ENCODE peak calls at places on chromosomes 13 and 19, in four cellular contexts. L, Q, J and G are unnamed samples.

GRCh38 chr19:20154636-20155035 is 12.4 kb upstream of the ZNF486 start:
- DNase-seq in L (no peak), Q (no peak), J (no peak), G (no peak)

GRCh38 chr13:92612892-92613291 is 613.7 kb upstream of the GPC6 start:
- DNase-seq in L (no peak), Q (no peak), J (no peak), G (no peak)

GRCh38 chr19:51031220-51031879 is 3.5 kb downstream of the KLK12 start:
- DNase-seq in L (no peak), Q (no peak), J (no peak), G (no peak)

GRCh38 chr13:26735677-26736076 is 24.9 kb downstream of the GPR12 start:
- DNase-seq in L (no peak), Q (no peak), J (no peak), G (no peak)

GRCh38 chr19:47124937-47125668 is 5.5 kb upstream of the SAE1 start:
- DNase-seq in L (peak; percentile 78), Q (no peak), J (peak; percentile 49), G (peak; percentile 30)

GRCh38 chr13:105329359-105329758 is 1206.1 kb downstream of the EFNB2 start:
- DNase-seq in L (no peak), Q (no peak), J (no peak), G (no peak)

GRCh38 chr13:112057736-112058518 is 9.0 kb upstream of the SOX1 start:
- DNase-seq in L (peak; percentile 4), Q (no peak), J (no peak), G (no peak)

GRCh38 chr19:21046489-21046888 is 26.0 kb downstream of the ZNF430 start:
- DNase-seq in L (no peak), Q (no peak), J (no peak), G (no peak)

GRCh38 chr19:47781590-47782318 is 3.3 kb downstream of the SELENOW start:
- DNase-seq in L (no peak), Q (no peak), J (no peak), G (no peak)

GRCh38 chr13:31044658-31045620 is 112.5 kb downstream of the TEX26 start:
- DNase-seq in L (no peak), Q (peak; percentile 21), J (no peak), G (no peak)

GRCh38 chr19:13883665-13884064 is 6.7 kb downstream of the NANOS3 start:
- DNase-seq in L (no peak), Q (no peak), J (no peak), G (no peak)

GRCh38 chr13:109162248-109163051 is 533.0 kb downstream of the MYO16 start:
- DNase-seq in L (no peak), Q (peak; percentile 98), J (peak; percentile 33), G (peak; percentile 57)

GRCh38 chr19:17069249-17069648 is 6.0 kb downstream of the HAUS8 start:
- DNase-seq in L (no peak), Q (no peak), J (no peak), G (no peak)

GRCh38 chr13:52665325-52665724 is 12.7 kb downstream of the SUGT1 start:
- DNase-seq in L (no peak), Q (no peak), J (no peak), G (no peak)

GRCh38 chr19:18304496-18305312 is 18.2 kb downstream of the LSM4 start:
- DNase-seq in L (peak; percentile 93), Q (no peak), J (peak; percentile 81), G (peak; percentile 89)

GRCh38 chr19:58474997-58475713 is 997 bp upstream of the ZNF446 start:
- DNase-seq in L (peak; percentile 18), Q (no peak), J (peak; percentile 36), G (peak; percentile 39)

GRCh38 chr13:96707146-96707545 is 287.1 kb downstream of the OXGR1 start:
- DNase-seq in L (no peak), Q (no peak), J (no peak), G (no peak)

GRCh38 chr19:6580313-6580712 is 10.6 kb downstream of the CD70 start:
- DNase-seq in L (peak; percentile 68), Q (no peak), J (no peak), G (no peak)

GRCh38 chr19:38210458-38210987 is 13.5 kb downstream of the DPF1 start:
- DNase-seq in L (no peak), Q (no peak), J (no peak), G (no peak)

GRCh38 chr19:45173816-45174215 is 4.2 kb downstream of the TRAPPC6A start:
- DNase-seq in L (no peak), Q (no peak), J (no peak), G (no peak)

GRCh38 chr13:22789027-22789593 is 391.7 kb upstream of the SGCG start:
- DNase-seq in L (no peak), Q (no peak), J (no peak), G (no peak)

GRCh38 chr13:113077566-113077952 is 28.0 kb upstream of the F7 start:
- DNase-seq in L (no peak), Q (no peak), J (no peak), G (no peak)

GRCh38 chr19:43773725-43774102 is 7.1 kb downstream of the KCNN4 start:
- DNase-seq in L (peak; percentile 91), Q (no peak), J (no peak), G (no peak)

GRCh38 chr13:92187378-92187989 is 789.1 kb downstream of the GPC5 start:
- DNase-seq in L (peak; percentile 28), Q (no peak), J (no peak), G (peak; percentile 15)

GRCh38 chr13:52744842-52745241 is 5.2 kb upstream of the CNMD start:
- DNase-seq in L (no peak), Q (no peak), J (no peak), G (no peak)

GRCh38 chr19:33320636-33321035 is 18.3 kb upstream of the CEBPA start:
- DNase-seq in L (no peak), Q (no peak), J (no peak), G (no peak)
- TF ChIP-seq SPI1 in L (no peak), Q (no peak), J (no peak), G (no peak)

GRCh38 chr13:84050551-84050950 is 168.3 kb upstream of the SLITRK1 start:
- DNase-seq in L (no peak), Q (no peak), J (no peak), G (no peak)
- TF ChIP-seq POLR2AphosphoS5 in L (no peak), Q (no peak), J (no peak), G (no peak)

GRCh38 chr13:29845440-29846056 is 4.9 kb downstream of the UBL3 start:
- DNase-seq in L (peak; percentile 2), Q (no peak), J (no peak), G (no peak)
- TF ChIP-seq SPI1 in L (no peak), Q (no peak), J (no peak), G (no peak)

GRCh38 chr19:4656102-4656501 is 14.0 kb downstream of the MYDGF start:
- DNase-seq in L (no peak), Q (no peak), J (no peak), G (no peak)
- TF ChIP-seq POLR2AphosphoS5 in L (no peak), Q (peak; percentile 35), J (peak; percentile 42), G (peak; percentile 21)

GRCh38 chr19:30149300-30149699 is 207.3 kb downstream of the URI1 start:
- DNase-seq in L (no peak), Q (no peak), J (no peak), G (no peak)

GRCh38 chr19:30151081-30151480 is 209.0 kb downstream of the URI1 start:
- DNase-seq in L (no peak), Q (no peak), J (no peak), G (no peak)

GRCh38 chr19:30152510-30153291 is 210.7 kb downstream of the URI1 start:
- DNase-seq in L (no peak), Q (no peak), J (no peak), G (no peak)

GRCh38 chr19:30148803-30149202 is 206.8 kb downstream of the URI1 start:
- DNase-seq in L (no peak), Q (no peak), J (no peak), G (no peak)

GRCh38 chr19:30150626-30151025 is 208.6 kb downstream of the URI1 start:
- DNase-seq in L (no peak), Q (no peak), J (no peak), G (no peak)
- TF ChIP-seq SPI1 in L (no peak), Q (no peak), J (no peak), G (no peak)

GRCh38 chr19:7926021-7926726 is at the start of gene CTXN1:
- DNase-seq in L (peak; percentile 80), Q (no peak), J (no peak), G (peak; percentile 92)

GRCh38 chr19:7928741-7929701 is 3.1 kb upstream of the CTXN1 start:
- DNase-seq in L (peak; percentile 76), Q (no peak), J (no peak), G (peak; percentile 78)

GRCh38 chr19:7928334-7928706 is 2.4 kb upstream of the CTXN1 start:
- DNase-seq in L (no peak), Q (no peak), J (no peak), G (no peak)

GRCh38 chr19:7926727-7927604 is 1.0 kb upstream of the CTXN1 start:
- DNase-seq in L (no peak), Q (no peak), J (no peak), G (no peak)

DNA sequence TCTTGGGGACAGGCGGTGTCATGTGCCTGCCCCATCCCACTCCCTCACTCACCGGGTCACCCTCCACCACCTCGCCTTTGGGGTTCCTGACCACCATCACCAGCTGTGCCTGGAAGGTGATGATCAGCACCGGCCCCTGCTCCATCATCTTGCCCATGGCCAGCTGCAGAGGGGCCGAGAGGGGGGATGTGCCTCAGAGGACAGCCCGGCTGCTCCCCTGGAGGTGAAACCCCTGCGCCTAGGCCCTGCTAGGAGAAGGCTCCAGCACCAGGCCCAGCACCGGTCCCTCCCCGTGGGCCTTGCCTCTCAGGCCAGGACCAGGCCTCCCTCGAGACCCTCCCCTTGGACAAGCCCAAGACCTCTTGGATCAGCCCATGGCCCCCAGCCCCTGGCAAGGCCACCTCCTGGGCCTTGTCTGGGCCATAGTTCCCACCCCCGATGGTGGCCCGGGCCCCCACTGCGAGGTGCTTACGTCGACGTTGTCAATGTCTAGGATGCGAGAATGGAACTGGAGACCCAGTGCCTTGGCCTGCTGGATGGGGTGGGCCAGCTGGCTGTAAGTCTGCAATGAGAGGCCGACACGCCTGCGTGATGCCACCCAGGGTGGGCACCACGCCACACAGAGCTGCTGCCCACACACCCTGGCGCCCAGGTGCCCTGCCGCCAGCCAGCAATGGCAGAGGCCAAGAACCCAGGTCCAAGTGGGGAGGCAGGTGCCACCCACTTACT is 1.8 kb upstream of the CTXN1 start:
- DNase-seq in L (no peak), Q (no peak), J (no peak), G (no peak)
- TF ChIP-seq POLR2AphosphoS5 in L (no peak), Q (no peak), J (peak; percentile 25), G (no peak)

GRCh38 chr19:2507109-2507508 is 31.2 kb downstream of the GADD45B start:
- DNase-seq in L (peak; percentile 45), Q (no peak), J (no peak), G (no peak)
- TF ChIP-seq SPI1 in L (no peak), Q (no peak), J (no peak), G (no peak)

GRCh38 chr13:40401911-40402776 is 264.3 kb downstream of the FOXO1 start:
- DNase-seq in L (peak; percentile 68), Q (peak; percentile 74), J (peak; percentile 93), G (no peak)
- TF ChIP-seq POLR2AphosphoS5 in L (no peak), Q (no peak), J (peak; percentile 87), G (no peak)